ENCODE peak calls at places on chromosomes 11 and 22, in six cellular contexts. V, X, O, P, B and J are unnamed samples.

GRCh38 chr22:44384563-44384940 is 71.8 kb upstream of the SHISAL1 start:
- DNase-seq in V (no peak), X (peak; percentile 20), O (no peak), P (no peak), B (no peak), J (no peak)

GRCh38 chr11:110435780-110436717 is 6.3 kb downstream of the FDX1 start:
- DNase-seq in V (no peak), X (no peak), O (no peak), P (no peak), B (peak; percentile 58), J (no peak)

GRCh38 chr11:17386331-17387084 is 2.0 kb downstream of the KCNJ11 start:
- DNase-seq in V (no peak), X (peak; percentile 63), O (no peak), P (peak; percentile 58), B (peak; percentile 42), J (peak; percentile 76)

GRCh38 chr11:130645164-130645859 is 196.9 kb downstream of the ADAMTS15 start:
- DNase-seq in V (no peak), X (no peak), O (no peak), P (no peak), B (no peak), J (no peak)

GRCh38 chr22:19495562-19496323 is 16.0 kb downstream of the CDC45 start:
- DNase-seq in V (no peak), X (no peak), O (no peak), P (no peak), B (peak; percentile 45), J (peak; percentile 18)

GRCh38 chr11:65554842-65555395 is 3.2 kb downstream of the LTBP3 start:
- DNase-seq in V (no peak), X (no peak), O (no peak), P (no peak), B (no peak), J (no peak)

GRCh38 chr11:83818349-83818748 is 532.2 kb upstream of the CCDC90B start:
- DNase-seq in V (no peak), X (no peak), O (no peak), P (no peak), B (peak; percentile 37), J (no peak)

GRCh38 chr11:92349478-92350156 is 125.0 kb downstream of the FAT3 start:
- DNase-seq in V (no peak), X (no peak), O (no peak), P (no peak), B (no peak), J (no peak)

GRCh38 chr11:19418221-19418620 is 177.5 kb upstream of the E2F8 start:
- DNase-seq in V (no peak), X (no peak), O (no peak), P (no peak), B (no peak), J (no peak)

GRCh38 chr11:35404397-35404775 is 15.0 kb downstream of the SLC1A2 start:
- DNase-seq in V (no peak), X (peak; percentile 56), O (peak; percentile 31), P (peak; percentile 48), B (peak; percentile 42), J (peak; percentile 65)

GRCh38 chr11:102110761-102111010 is 439 bp downstream of the YAP1 start:
- DNase-seq in V (no peak), X (no peak), O (no peak), P (no peak), B (no peak), J (no peak)

GRCh38 chr11:844693-845644 is 2.3 kb downstream of the TSPAN4 start:
- DNase-seq in V (no peak), X (peak; percentile 91), O (peak; percentile 78), P (peak; percentile 64), B (peak; percentile 94), J (peak; percentile 72)

GRCh38 chr11:2265854-2266585 is 4.4 kb downstream of the ASCL2 start:
- DNase-seq in V (no peak), X (no peak), O (no peak), P (no peak), B (no peak), J (no peak)

GRCh38 chr11:57793711-57794110 is 32.1 kb downstream of the CTNND1 start:
- DNase-seq in V (no peak), X (no peak), O (no peak), P (no peak), B (no peak), J (no peak)

GRCh38 chr11:103070142-103070541 is 21.8 kb downstream of the DCUN1D5 start:
- DNase-seq in V (no peak), X (no peak), O (no peak), P (no peak), B (no peak), J (no peak)

GRCh38 chr11:67289651-67290479 is 762 bp downstream of the ANKRD13D start:
- DNase-seq in V (no peak), X (peak; percentile 54), O (no peak), P (no peak), B (no peak), J (no peak)

GRCh38 chr11:126375726-126376125 is 20.2 kb downstream of the ST3GAL4 start:
- DNase-seq in V (no peak), X (no peak), O (no peak), P (no peak), B (peak; percentile 32), J (no peak)

GRCh38 chr11:70089631-70090030 is 11.5 kb downstream of the ANO1 start:
- DNase-seq in V (no peak), X (no peak), O (no peak), P (no peak), B (no peak), J (no peak)
- TF ChIP-seq CTCF in V (no peak), X (no peak), O (no peak), P (no peak), B (no peak), J (no peak)

GRCh38 chr11:58905716-58906547 is 33.4 kb upstream of the GLYATL1 start:
- DNase-seq in V (no peak), X (no peak), O (peak; percentile 84), P (peak; percentile 64), B (peak; percentile 91), J (peak; percentile 68)
- TF ChIP-seq CTCF in V (no peak), X (no peak), O (peak; percentile 63), P (peak; percentile 59), B (peak; percentile 49), J (peak; percentile 44)

GRCh38 chr11:99162819-99163218 is 142.1 kb downstream of the CNTN5 start:
- DNase-seq in V (no peak), X (no peak), O (no peak), P (no peak), B (no peak), J (no peak)
- TF ChIP-seq CTCF in V (no peak), X (no peak), O (no peak), P (no peak), B (no peak), J (no peak)

GRCh38 chr22:36419177-36419911 is 31.6 kb upstream of the MYH9 start:
- DNase-seq in V (no peak), X (no peak), O (peak; percentile 63), P (no peak), B (peak; percentile 84), J (no peak)
- TF ChIP-seq CTCF in V (no peak), X (no peak), O (no peak), P (no peak), B (no peak), J (no peak)